ENCODE peak calls at places on chromosomes 4 and X, in four cellular contexts. C is SK-N-SH, J is A549, S is HepG2. Z is an unnamed sample.

GRCh38 chr4:102430511-102430910 is 70.6 kb upstream of the NFKB1 start:
- DNase-seq in S (no peak), J (peak), C (no peak), Z (no peak)

GRCh38 chr4:107719211-107719926 is 665 bp downstream of the PAPSS1 start:
- DNase-seq in C (no peak), J (peak), S (peak), Z (no peak)

GRCh38 chr4:15794905-15795304 is 16.8 kb downstream of the CD38 start:
- DNase-seq in S (no peak), C (no peak), J (no peak), Z (no peak)

GRCh38 chrX:44054863-44055601 is 81.8 kb upstream of the NDP start:
- DNase-seq in S (no peak), C (no peak), J (no peak), Z (no peak)

GRCh38 chr4:141640692-141641091 is 4.3 kb downstream of the IL15 start:
- DNase-seq in S (no peak), C (no peak), J (no peak), Z (no peak)

GRCh38 chr4:70712604-70713452 is 8.9 kb upstream of the RUFY3 start:
- DNase-seq in C (no peak), S (no peak), J (no peak), Z (no peak)

GRCh38 chr4:39614487-39615162 is 24.0 kb downstream of the SMIM14 start:
- DNase-seq in S (no peak), J (peak), C (no peak), Z (no peak)

GRCh38 chr4:83851261-83852084 is 315.6 kb downstream of the GPAT3 start:
- DNase-seq in J (peak), S (peak), C (no peak), Z (no peak)

GRCh38 chr4:13980317-13980716 is 352.8 kb upstream of the BOD1L1 start:
- DNase-seq in J (no peak), S (no peak), C (no peak), Z (no peak)

GRCh38 chr4:128570380-128570779 is 239.1 kb upstream of the JADE1 start:
- DNase-seq in S (no peak), J (peak), C (no peak), Z (no peak)

GRCh38 chr4:76674995-76675394 is 222.9 kb downstream of the SOWAHB start:
- DNase-seq in S (peak), J (no peak), C (no peak), Z (no peak)

GRCh38 chr4:184649971-184650855 is 675 bp downstream of the PRIMPOL start:
- DNase-seq in C (peak), J (peak), S (peak), Z (no peak)

GRCh38 chr4:4990857-4991540 is 28.3 kb downstream of the CYTL1 start:
- DNase-seq in C (peak), S (no peak), J (peak), Z (no peak)

DNA sequence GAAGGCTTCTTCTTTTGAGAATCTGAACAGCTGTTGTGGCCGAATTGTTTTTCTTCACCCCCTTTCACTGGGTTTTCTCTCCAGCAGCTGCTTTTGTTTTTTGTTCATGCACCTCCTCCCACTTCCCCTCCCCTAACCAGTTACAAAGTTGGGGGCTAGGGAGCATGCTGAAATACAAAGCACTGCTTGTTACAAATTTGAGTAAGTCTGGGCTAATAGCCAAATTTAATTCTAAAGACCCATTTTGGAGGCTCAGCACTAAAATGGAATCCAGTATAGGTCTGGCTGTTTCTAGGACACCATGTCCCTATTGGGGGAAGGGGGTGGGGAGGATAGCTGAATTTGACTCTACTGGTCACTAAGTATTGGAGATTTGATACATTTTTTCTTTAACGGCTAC is 89.2 kb upstream of the GPM6B start:
- DNase-seq in C (no peak), J (no peak), S (no peak), Z (no peak)
- TF ChIP-seq EP300 in C (no peak), J (no peak), S (no peak), Z (no peak)

DNA sequence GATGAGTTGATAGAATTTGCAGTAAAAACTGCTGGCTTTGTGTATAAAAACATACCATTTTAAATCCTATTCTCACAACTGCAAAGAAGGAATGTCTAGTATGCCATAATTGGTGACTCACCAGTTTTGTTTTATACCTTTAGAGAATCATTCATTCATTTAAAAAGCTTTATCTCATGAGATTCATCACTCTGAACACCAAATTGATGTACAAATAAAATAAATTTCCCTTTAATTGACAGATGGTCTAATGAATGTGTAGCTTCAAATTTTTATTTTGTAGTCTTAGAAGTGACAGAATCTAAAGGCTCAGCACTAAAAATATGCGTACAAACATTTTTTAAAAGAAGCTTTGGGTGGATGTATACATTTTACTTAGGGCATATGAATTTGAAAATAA is 492.5 kb downstream of the GALNTL6 start:
- DNase-seq in S (no peak), C (no peak), J (no peak), Z (no peak)
- TF ChIP-seq PBX3 in S (no peak), C (no peak), J (no peak), Z (no peak)

GRCh38 chr4:105708376-105709080 is at the start of the genes GSTCD and INTS12:
- DNase-seq in S (peak), C (peak), J (peak), Z (peak)
- TF ChIP-seq EP300 in S (peak), C (peak), J (no peak), Z (no peak)

DNA sequence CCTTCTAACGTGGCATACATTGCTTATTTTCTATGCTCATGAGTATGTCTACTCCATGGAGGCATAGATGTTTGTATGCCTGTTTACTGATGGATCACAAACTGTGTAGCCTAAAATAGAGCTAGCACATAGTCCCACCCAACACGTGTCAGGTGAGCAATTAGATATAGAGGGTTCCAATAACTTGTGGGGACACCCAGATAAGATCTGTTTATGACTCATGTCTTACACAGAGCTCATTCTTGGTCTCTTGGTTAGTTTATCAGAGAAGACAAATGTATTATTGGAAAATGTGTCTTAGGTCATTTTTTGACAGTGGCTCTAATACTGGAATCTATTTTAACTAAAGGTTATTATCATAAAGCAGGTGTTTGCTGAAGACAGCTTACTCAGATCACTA is 6.8 kb downstream of the ZFP42 start:
- DNase-seq in J (no peak), S (no peak), C (no peak), Z (no peak)
- TF ChIP-seq PBX3 in J (no peak), S (no peak), C (no peak), Z (no peak)

DNA sequence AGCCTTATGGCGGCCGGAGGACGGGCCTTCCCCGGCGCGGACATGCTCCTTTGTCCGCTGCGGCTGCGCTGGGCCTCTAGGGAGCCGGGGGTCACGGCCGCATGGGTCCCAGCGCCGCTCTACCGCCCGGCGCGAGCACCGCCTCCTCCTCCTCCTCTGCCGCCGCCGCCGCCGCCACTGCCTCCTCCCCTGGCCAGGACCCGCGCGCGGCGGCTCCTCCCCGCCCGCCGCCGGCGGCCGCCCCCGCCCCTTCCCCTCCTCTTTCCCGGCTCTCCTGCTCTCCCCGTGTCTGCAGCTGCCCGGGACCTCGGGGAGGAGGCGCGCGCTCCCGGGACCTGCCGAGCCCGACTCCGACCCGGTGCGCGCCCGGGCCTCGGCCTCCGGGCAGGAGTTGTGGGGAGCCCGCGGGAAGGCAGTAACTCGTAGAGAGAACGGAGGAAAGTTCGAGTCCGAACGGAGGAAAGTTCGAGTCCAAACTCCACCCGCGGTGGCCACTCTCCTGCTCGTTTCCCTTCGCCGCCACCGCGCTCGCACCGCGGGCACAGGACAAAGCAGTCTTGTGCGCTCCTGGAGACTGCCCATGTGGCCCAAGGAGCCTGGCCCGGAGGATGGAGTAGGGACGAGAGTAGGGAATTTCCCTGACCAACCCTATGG is at the start of gene ADGRA3:
- DNase-seq in C (peak), S (peak), J (peak), Z (no peak)
- TF ChIP-seq EP300 in C (no peak), S (no peak), J (no peak), Z (no peak)

GRCh38 chr4:147418206-147418605 is 62.7 kb upstream of the EDNRA start:
- DNase-seq in C (no peak), J (no peak), S (no peak), Z (no peak)

GRCh38 chr4:147421456-147421855 is 59.4 kb upstream of the EDNRA start:
- DNase-seq in J (no peak), S (no peak), C (no peak), Z (no peak)

GRCh38 chr4:147428583-147428982 is 52.3 kb upstream of the EDNRA start:
- DNase-seq in C (no peak), J (no peak), S (no peak), Z (no peak)

GRCh38 chr4:147425019-147425418 is 55.9 kb upstream of the EDNRA start:
- DNase-seq in J (no peak), S (no peak), C (no peak), Z (no peak)

GRCh38 chr4:147423229-147423628 is 57.7 kb upstream of the EDNRA start:
- DNase-seq in J (no peak), C (peak), S (no peak), Z (no peak)
- TF ChIP-seq PBX3 in J (no peak), C (no peak), S (no peak), Z (no peak)

GRCh38 chr4:29581469-29581868 is 1138.7 kb upstream of the PCDH7 start:
- DNase-seq in S (no peak), J (no peak), C (no peak), Z (no peak)

DNA sequence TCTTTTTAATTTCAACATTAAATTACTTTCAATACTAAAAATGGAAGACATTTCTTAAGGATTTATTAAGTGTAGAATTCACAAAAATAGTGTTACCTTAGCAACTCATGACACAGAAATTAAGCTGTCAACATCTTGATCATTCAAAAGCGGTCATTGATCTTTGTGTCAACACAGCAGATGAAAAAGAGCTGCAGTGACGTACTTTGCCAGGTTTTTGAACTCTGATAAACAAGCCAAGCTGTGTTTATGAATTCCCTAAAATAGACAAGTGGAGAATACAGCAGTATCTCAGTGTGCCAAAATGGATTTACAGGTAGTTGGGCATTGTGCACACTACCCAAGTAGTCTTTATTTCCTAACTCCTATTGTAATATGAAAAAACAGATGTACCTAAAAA is 1141.8 kb upstream of the PCDH7 start:
- DNase-seq in C (no peak), S (no peak), J (no peak), Z (no peak)
- TF ChIP-seq EP300 in C (no peak), S (no peak), J (no peak), Z (no peak)

Z was measured in GM12878.